ENCODE peak calls at places on chromosome 7, in six cellular contexts. One of them, this sample, is unnamed.
A peak's percentile ranks its signal among the peaks of the same experiment; 100 is the strongest.

GRCh38 chr7:142873281-142873784 is 12.2 kb downstream of the TRPV6 start:
- DNase-seq in stimulated activated CD8-positive, alpha-beta memory T cell treated with anti-CD3 and anti-CD28 coated beads, Interleukin-15, amount 100 ng/mL, for 4 hours: no peak
- DNase-seq in HepG2: no peak
- DNase-seq in hypothalamus: no peak
- DNase-seq in NCI-H1092: no peak
- DNase-seq in activated naive CD4-positive, alpha-beta T cell treated with anti-CD3 and anti-CD28 coated beads, Interleukin-2, amount 50 U/mL, for 16 hours: no peak
- DNase-seq in this sample: no peak

GRCh38 chr7:96686305-96686704 is 23.3 kb downstream of the SEM1 start:
- DNase-seq in NCI-H1092: no peak
- DNase-seq in stimulated activated CD8-positive, alpha-beta memory T cell treated with anti-CD3 and anti-CD28 coated beads, Interleukin-15, amount 100 ng/mL, for 4 hours: no peak
- DNase-seq in HepG2: no peak
- DNase-seq in hypothalamus: no peak
- DNase-seq in activated naive CD4-positive, alpha-beta T cell treated with anti-CD3 and anti-CD28 coated beads, Interleukin-2, amount 50 U/mL, for 16 hours: no peak
- DNase-seq in this sample: no peak

GRCh38 chr7:86598311-86598710 is 45.4 kb upstream of the GRM3 start:
- DNase-seq in HepG2: peak; percentile 10
- DNase-seq in stimulated activated CD8-positive, alpha-beta memory T cell treated with anti-CD3 and anti-CD28 coated beads, Interleukin-15, amount 100 ng/mL, for 4 hours: no peak
- DNase-seq in hypothalamus: no peak
- DNase-seq in activated naive CD4-positive, alpha-beta T cell treated with anti-CD3 and anti-CD28 coated beads, Interleukin-2, amount 50 U/mL, for 16 hours: no peak
- DNase-seq in NCI-H1092: no peak
- DNase-seq in this sample: peak; percentile 8

GRCh38 chr7:123352226-123352550 is 152.4 kb upstream of the SLC13A1 start:
- DNase-seq in NCI-H1092: no peak
- DNase-seq in HepG2: no peak
- DNase-seq in hypothalamus: no peak
- DNase-seq in activated naive CD4-positive, alpha-beta T cell treated with anti-CD3 and anti-CD28 coated beads, Interleukin-2, amount 50 U/mL, for 16 hours: no peak
- DNase-seq in stimulated activated CD8-positive, alpha-beta memory T cell treated with anti-CD3 and anti-CD28 coated beads, Interleukin-15, amount 100 ng/mL, for 4 hours: no peak
- DNase-seq in this sample: no peak

GRCh38 chr7:157495594-157495993 is 158.8 kb downstream of the DNAJB6 start:
- DNase-seq in HepG2: no peak
- DNase-seq in stimulated activated CD8-positive, alpha-beta memory T cell treated with anti-CD3 and anti-CD28 coated beads, Interleukin-15, amount 100 ng/mL, for 4 hours: no peak
- DNase-seq in hypothalamus: no peak
- DNase-seq in NCI-H1092: no peak
- DNase-seq in activated naive CD4-positive, alpha-beta T cell treated with anti-CD3 and anti-CD28 coated beads, Interleukin-2, amount 50 U/mL, for 16 hours: no peak
- DNase-seq in this sample: no peak

GRCh38 chr7:143733876-143734275 is 23.6 kb downstream of the CTAGE6 start:
- DNase-seq in activated naive CD4-positive, alpha-beta T cell treated with anti-CD3 and anti-CD28 coated beads, Interleukin-2, amount 50 U/mL, for 16 hours: no peak
- DNase-seq in stimulated activated CD8-positive, alpha-beta memory T cell treated with anti-CD3 and anti-CD28 coated beads, Interleukin-15, amount 100 ng/mL, for 4 hours: no peak
- DNase-seq in NCI-H1092: no peak
- DNase-seq in HepG2: no peak
- DNase-seq in hypothalamus: no peak
- DNase-seq in this sample: no peak

GRCh38 chr7:47454066-47454950 is 127.6 kb downstream of the TNS3 start:
- DNase-seq in hypothalamus: no peak
- DNase-seq in activated naive CD4-positive, alpha-beta T cell treated with anti-CD3 and anti-CD28 coated beads, Interleukin-2, amount 50 U/mL, for 16 hours: no peak
- DNase-seq in stimulated activated CD8-positive, alpha-beta memory T cell treated with anti-CD3 and anti-CD28 coated beads, Interleukin-15, amount 100 ng/mL, for 4 hours: no peak
- DNase-seq in HepG2: no peak
- DNase-seq in NCI-H1092: no peak
- DNase-seq in this sample: no peak

GRCh38 chr7:108164342-108164741 is 34.2 kb upstream of the LAMB4 start:
- DNase-seq in HepG2: no peak
- DNase-seq in stimulated activated CD8-positive, alpha-beta memory T cell treated with anti-CD3 and anti-CD28 coated beads, Interleukin-15, amount 100 ng/mL, for 4 hours: no peak
- DNase-seq in activated naive CD4-positive, alpha-beta T cell treated with anti-CD3 and anti-CD28 coated beads, Interleukin-2, amount 50 U/mL, for 16 hours: no peak
- DNase-seq in NCI-H1092: no peak
- DNase-seq in hypothalamus: no peak
- DNase-seq in this sample: no peak

GRCh38 chr7:22842383-22842903 is 19.8 kb upstream of the TOMM7 start:
- DNase-seq in HepG2: no peak
- DNase-seq in NCI-H1092: no peak
- DNase-seq in hypothalamus: no peak
- DNase-seq in activated naive CD4-positive, alpha-beta T cell treated with anti-CD3 and anti-CD28 coated beads, Interleukin-2, amount 50 U/mL, for 16 hours: no peak
- DNase-seq in stimulated activated CD8-positive, alpha-beta memory T cell treated with anti-CD3 and anti-CD28 coated beads, Interleukin-15, amount 100 ng/mL, for 4 hours: no peak
- DNase-seq in this sample: no peak

GRCh38 chr7:144834516-144835165 is 1.2 kb downstream of the TPK1 start:
- DNase-seq in NCI-H1092: peak; percentile 35
- DNase-seq in activated naive CD4-positive, alpha-beta T cell treated with anti-CD3 and anti-CD28 coated beads, Interleukin-2, amount 50 U/mL, for 16 hours: peak; percentile 29
- DNase-seq in stimulated activated CD8-positive, alpha-beta memory T cell treated with anti-CD3 and anti-CD28 coated beads, Interleukin-15, amount 100 ng/mL, for 4 hours: no peak
- DNase-seq in hypothalamus: no peak
- DNase-seq in HepG2: no peak
- DNase-seq in this sample: no peak

GRCh38 chr7:155108144-155108901 is 38.2 kb downstream of the HTR5A start:
- DNase-seq in NCI-H1092: no peak
- DNase-seq in stimulated activated CD8-positive, alpha-beta memory T cell treated with anti-CD3 and anti-CD28 coated beads, Interleukin-15, amount 100 ng/mL, for 4 hours: no peak
- DNase-seq in HepG2: no peak
- DNase-seq in activated naive CD4-positive, alpha-beta T cell treated with anti-CD3 and anti-CD28 coated beads, Interleukin-2, amount 50 U/mL, for 16 hours: no peak
- DNase-seq in hypothalamus: no peak
- DNase-seq in this sample: no peak

GRCh38 chr7:101381549-101381948 is 18.9 kb downstream of the COL26A1 start:
- DNase-seq in stimulated activated CD8-positive, alpha-beta memory T cell treated with anti-CD3 and anti-CD28 coated beads, Interleukin-15, amount 100 ng/mL, for 4 hours: no peak
- DNase-seq in NCI-H1092: no peak
- DNase-seq in hypothalamus: no peak
- DNase-seq in activated naive CD4-positive, alpha-beta T cell treated with anti-CD3 and anti-CD28 coated beads, Interleukin-2, amount 50 U/mL, for 16 hours: no peak
- DNase-seq in HepG2: no peak
- DNase-seq in this sample: no peak

GRCh38 chr7:51138121-51139085 is 178.2 kb downstream of the COBL start:
- DNase-seq in HepG2: no peak
- DNase-seq in hypothalamus: no peak
- DNase-seq in NCI-H1092: peak; percentile 80
- DNase-seq in activated naive CD4-positive, alpha-beta T cell treated with anti-CD3 and anti-CD28 coated beads, Interleukin-2, amount 50 U/mL, for 16 hours: no peak
- DNase-seq in stimulated activated CD8-positive, alpha-beta memory T cell treated with anti-CD3 and anti-CD28 coated beads, Interleukin-15, amount 100 ng/mL, for 4 hours: no peak
- DNase-seq in this sample: no peak

GRCh38 chr7:85160223-85160622 is 26.6 kb downstream of the SEMA3D start:
- DNase-seq in NCI-H1092: no peak
- DNase-seq in HepG2: no peak
- DNase-seq in activated naive CD4-positive, alpha-beta T cell treated with anti-CD3 and anti-CD28 coated beads, Interleukin-2, amount 50 U/mL, for 16 hours: no peak
- DNase-seq in stimulated activated CD8-positive, alpha-beta memory T cell treated with anti-CD3 and anti-CD28 coated beads, Interleukin-15, amount 100 ng/mL, for 4 hours: no peak
- DNase-seq in hypothalamus: no peak
- DNase-seq in this sample: no peak

GRCh38 chr7:140917258-140917657 is 7.5 kb downstream of the BRAF start:
- DNase-seq in NCI-H1092: no peak
- DNase-seq in HepG2: no peak
- DNase-seq in activated naive CD4-positive, alpha-beta T cell treated with anti-CD3 and anti-CD28 coated beads, Interleukin-2, amount 50 U/mL, for 16 hours: no peak
- DNase-seq in stimulated activated CD8-positive, alpha-beta memory T cell treated with anti-CD3 and anti-CD28 coated beads, Interleukin-15, amount 100 ng/mL, for 4 hours: no peak
- DNase-seq in hypothalamus: no peak
- DNase-seq in this sample: no peak